ENCODE peak calls at places on chromosomes 4 and X, in six cellular contexts. K is IMR-90, N is aorta, I is adrenal gland, O is tibial nerve, P is lower lobe of right lung. L is an unnamed sample. For H3K27me3, the result is how much of the 10 kb centered on the place peaks cover.

GRCh38 chrX:140050906-140051305 is 85.6 kb upstream of the CXorf66 start:
- DNase-seq in O (no peak), I (no peak), P (no peak), N (no peak), K (peak), L (no peak)

GRCh38 chr4:46404961-46405360 is 15.0 kb upstream of the GABRA2 start:
- DNase-seq in I (no peak), O (no peak), K (peak), P (peak), N (no peak), L (no peak)

GRCh38 chr4:122914938-122915337 is 7.5 kb downstream of the NUDT6 start:
- DNase-seq in K (peak), I (no peak), N (no peak), O (no peak), P (no peak), L (no peak)

GRCh38 chrX:15873566-15873965 is 19.0 kb upstream of the AP1S2 start:
- DNase-seq in P (no peak), N (no peak), O (no peak), K (peak), I (no peak), L (no peak)

GRCh38 chrX:155148724-155149537 is 67.3 kb upstream of the VBP1 start:
- DNase-seq in P (no peak), K (peak), N (no peak), I (peak), O (no peak), L (no peak)

GRCh38 chrX:126550816-126551215 is 1.8 kb downstream of the DCAF12L1 start:
- DNase-seq in P (no peak), K (no peak), O (no peak), I (no peak), N (no peak), L (no peak)

GRCh38 chr4:73675623-73676022 is 55.4 kb upstream of the RASSF6 start:
- DNase-seq in K (no peak), N (no peak), O (no peak), I (no peak), P (no peak), L (no peak)

GRCh38 chrX:74924449-74925209 is 623 bp downstream of the NEXMIF start:
- DNase-seq in I (peak), O (peak), P (peak), K (no peak), N (peak), L (peak)

GRCh38 chrX:66030505-66031317 is 9.2 kb downstream of the VSIG4 start:
- DNase-seq in N (no peak), I (peak), P (no peak), O (no peak), K (peak), L (no peak)

GRCh38 chr4:80335554-80336358 is at the start of gene CFAP299:
- DNase-seq in O (peak), P (peak), N (peak), I (peak), K (peak), L (peak)

GRCh38 chr4:2694691-2695090 is 61.4 kb downstream of the TNIP2 start:
- DNase-seq in K (peak), I (peak), N (no peak), P (no peak), O (no peak), L (no peak)

GRCh38 chrX:40402771-40403533 is 177.8 kb upstream of the ATP6AP2 start:
- DNase-seq in P (no peak), K (peak), N (peak), I (peak), O (no peak), L (no peak)

GRCh38 chrX:9542765-9543119 is 77.9 kb downstream of the TBL1X start:
- DNase-seq in O (no peak), K (no peak), P (no peak), I (no peak), N (no peak), L (no peak)

GRCh38 chr4:184097240-184097619 is 120.4 kb downstream of the ENPP6 start:
- DNase-seq in N (peak), I (peak), O (peak), K (no peak), P (peak), L (peak)
- H3K27me3 ChIP-seq in N (under half), I (under half), O (under half), K (under half), P (under half), L (under half)

GRCh38 chr4:25351777-25352421 is 25.2 kb upstream of the ANAPC4 start:
- DNase-seq in O (no peak), P (no peak), I (no peak), N (no peak), K (peak), L (no peak)
- H3K4me3 ChIP-seq in O (no peak), P (no peak), I (no peak), N (no peak), K (no peak), L (no peak)

GRCh38 chr4:1458581-1458980 is 52.3 kb upstream of the NKX1-1 start:
- DNase-seq in I (no peak), N (no peak), O (no peak), K (no peak), P (no peak), L (no peak)
- H3K27me3 ChIP-seq in I (under half), N (under half), O (under half), K (half or more), P (under half), L (under half)

GRCh38 chr4:110753461-110753860 is 130.6 kb upstream of the PITX2 start:
- DNase-seq in N (no peak), P (no peak), I (no peak), O (no peak), K (no peak), L (no peak)
- H3K4me3 ChIP-seq in N (no peak), P (no peak), I (no peak), O (no peak), K (no peak), L (no peak)

L was measured in heart left ventricle.